ENCODE peak calls at places on chromosomes 5 and 9, in five cellular contexts. One of them, this sample, is unnamed.

GRCh38 chr5:41707853-41708603 is 162.2 kb downstream of the OXCT1 start:
- DNase-seq in NCI-H2171 treated with DMSO at 0.1 percent for 48 hours: peak
- DNase-seq in HuH-7.5: peak
- DNase-seq in Peyer's patch: no peak
- DNase-seq in iris pigment epithelial cell: peak
- DNase-seq in this sample: peak

GRCh38 chr5:10584714-10585113 is 20.8 kb downstream of the ANKRD33B start:
- DNase-seq in NCI-H2171 treated with DMSO at 0.1 percent for 48 hours: no peak
- DNase-seq in HuH-7.5: no peak
- DNase-seq in Peyer's patch: no peak
- DNase-seq in iris pigment epithelial cell: no peak
- DNase-seq in this sample: no peak

GRCh38 chr5:120326651-120327050 is 137.4 kb upstream of the PRR16 start:
- DNase-seq in NCI-H2171 treated with DMSO at 0.1 percent for 48 hours: no peak
- DNase-seq in HuH-7.5: no peak
- DNase-seq in Peyer's patch: no peak
- DNase-seq in iris pigment epithelial cell: peak
- DNase-seq in this sample: no peak

GRCh38 chr9:91039125-91039834 is 237.7 kb downstream of the SYK start:
- DNase-seq in NCI-H2171 treated with DMSO at 0.1 percent for 48 hours: no peak
- DNase-seq in HuH-7.5: no peak
- DNase-seq in Peyer's patch: peak
- DNase-seq in iris pigment epithelial cell: no peak
- DNase-seq in this sample: no peak

GRCh38 chr5:142929602-142930001 is 159.4 kb downstream of the ARHGAP26 start:
- DNase-seq in NCI-H2171 treated with DMSO at 0.1 percent for 48 hours: no peak
- DNase-seq in HuH-7.5: no peak
- DNase-seq in Peyer's patch: no peak
- DNase-seq in iris pigment epithelial cell: peak
- DNase-seq in this sample: no peak

GRCh38 chr9:89498845-89499480 is 1.1 kb upstream of the SEMA4D start:
- DNase-seq in NCI-H2171 treated with DMSO at 0.1 percent for 48 hours: no peak
- DNase-seq in HuH-7.5: no peak
- DNase-seq in Peyer's patch: no peak
- DNase-seq in iris pigment epithelial cell: no peak
- DNase-seq in this sample: no peak

GRCh38 chr5:37825334-37825915 is 14.4 kb downstream of the GDNF start:
- DNase-seq in NCI-H2171 treated with DMSO at 0.1 percent for 48 hours: peak
- DNase-seq in HuH-7.5: no peak
- DNase-seq in Peyer's patch: no peak
- DNase-seq in iris pigment epithelial cell: no peak
- DNase-seq in this sample: no peak

GRCh38 chr9:125843646-125844045 is 96.5 kb downstream of the PBX3 start:
- DNase-seq in NCI-H2171 treated with DMSO at 0.1 percent for 48 hours: peak
- DNase-seq in HuH-7.5: no peak
- DNase-seq in Peyer's patch: no peak
- DNase-seq in iris pigment epithelial cell: no peak
- DNase-seq in this sample: no peak

GRCh38 chr9:119298076-119298853 is 71.0 kb downstream of the BRINP1 start:
- DNase-seq in NCI-H2171 treated with DMSO at 0.1 percent for 48 hours: no peak
- DNase-seq in HuH-7.5: no peak
- DNase-seq in Peyer's patch: no peak
- DNase-seq in iris pigment epithelial cell: no peak
- DNase-seq in this sample: no peak

GRCh38 chr5:174799146-174799545 is 74.8 kb downstream of the MSX2 start:
- DNase-seq in NCI-H2171 treated with DMSO at 0.1 percent for 48 hours: no peak
- DNase-seq in HuH-7.5: no peak
- DNase-seq in Peyer's patch: no peak
- DNase-seq in iris pigment epithelial cell: no peak
- DNase-seq in this sample: no peak

GRCh38 chr9:124256517-124257069 is 1.2 kb upstream of the NEK6 start:
- DNase-seq in NCI-H2171 treated with DMSO at 0.1 percent for 48 hours: peak
- DNase-seq in HuH-7.5: no peak
- DNase-seq in Peyer's patch: peak
- DNase-seq in iris pigment epithelial cell: peak
- DNase-seq in this sample: no peak

GRCh38 chr9:118533101-118533500 is 828.9 kb downstream of the TLR4 start:
- DNase-seq in NCI-H2171 treated with DMSO at 0.1 percent for 48 hours: no peak
- DNase-seq in HuH-7.5: no peak
- DNase-seq in Peyer's patch: no peak
- DNase-seq in iris pigment epithelial cell: peak
- DNase-seq in this sample: no peak

GRCh38 chr5:10387690-10388089 is 34.2 kb downstream of the MARCHF6 start:
- DNase-seq in NCI-H2171 treated with DMSO at 0.1 percent for 48 hours: no peak
- DNase-seq in HuH-7.5: no peak
- DNase-seq in Peyer's patch: no peak
- DNase-seq in iris pigment epithelial cell: peak
- DNase-seq in this sample: no peak